ENCODE peak calls at places on chromosomes 5 and 9, in ten cellular contexts. W, U, T, H, O, R, L, Z, C and E are unnamed samples.

GRCh38 chr9:10045598-10045997 is 567.2 kb downstream of the PTPRD start:
- DNase-seq in W (peak; percentile 6), U (peak; percentile 24), T (peak; percentile 3), H (no peak), O (peak; percentile 36), R (peak; percentile 47), L (no peak), Z (no peak), C (no peak), E (peak; percentile 57)

GRCh38 chr5:137672001-137672400 is 63.9 kb downstream of the KLHL3 start:
- DNase-seq in W (no peak), U (no peak), T (no peak), H (no peak), O (no peak), R (no peak), L (no peak), Z (no peak), C (no peak), E (no peak)

GRCh38 chr9:137607141-137607857 is 1.8 kb downstream of the ARRDC1 start:
- DNase-seq in W (no peak), U (peak; percentile 33), T (no peak), H (no peak), O (peak; percentile 73), R (peak; percentile 36), L (peak; percentile 78), Z (no peak), C (no peak), E (peak; percentile 29)

GRCh38 chr9:128503870-128504269 is 649 bp upstream of the GLE1 start:
- DNase-seq in W (no peak), U (no peak), T (peak; percentile 4), H (no peak), O (peak; percentile 56), R (peak; percentile 2), L (no peak), Z (no peak), C (peak; percentile 48), E (peak; percentile 42)

GRCh38 chr5:126394211-126394828 is 28.9 kb upstream of the GRAMD2B start:
- DNase-seq in W (no peak), U (no peak), T (no peak), H (no peak), O (no peak), R (no peak), L (no peak), Z (no peak), C (no peak), E (no peak)

GRCh38 chr5:99386406-99387075 is 457.7 kb upstream of the CHD1 start:
- DNase-seq in W (no peak), U (no peak), T (no peak), H (no peak), O (no peak), R (no peak), L (no peak), Z (no peak), C (no peak), E (no peak)

GRCh38 chr5:41869150-41869738 is 981 bp downstream of the OXCT1 start:
- DNase-seq in W (no peak), U (peak; percentile 7), T (peak; percentile 35), H (no peak), O (peak; percentile 68), R (no peak), L (peak; percentile 81), Z (peak; percentile 55), C (peak; percentile 24), E (peak; percentile 55)

GRCh38 chr5:32638309-32638708 is 53.0 kb downstream of the SUB1 start:
- DNase-seq in W (no peak), U (no peak), T (no peak), H (no peak), O (no peak), R (no peak), L (no peak), Z (no peak), C (no peak), E (no peak)

GRCh38 chr5:137778772-137779564 is 24.8 kb upstream of the HNRNPA0 start:
- DNase-seq in W (peak; percentile 49), U (peak; percentile 39), T (peak; percentile 7), H (peak; percentile 44), O (peak; percentile 58), R (peak; percentile 48), L (no peak), Z (no peak), C (no peak), E (peak; percentile 77)

GRCh38 chr5:149151717-149152116 is 10.4 kb downstream of the ABLIM3 start:
- DNase-seq in W (no peak), U (peak; percentile 42), T (no peak), H (no peak), O (peak; percentile 40), R (peak; percentile 57), L (no peak), Z (no peak), C (no peak), E (no peak)

GRCh38 chr5:142385194-142385593 is 60.4 kb upstream of the SPRY4 start:
- DNase-seq in W (no peak), U (peak; percentile 87), T (peak; percentile 79), H (no peak), O (peak; percentile 90), R (peak; percentile 75), L (no peak), Z (no peak), C (no peak), E (peak; percentile 47)

GRCh38 chr5:172490739-172491461 is 36.6 kb upstream of the SH3PXD2B start:
- DNase-seq in W (no peak), U (no peak), T (no peak), H (no peak), O (no peak), R (no peak), L (no peak), Z (no peak), C (no peak), E (no peak)

GRCh38 chr5:127053049-127053448 is 20.3 kb downstream of the C5orf63 start:
- DNase-seq in W (no peak), U (no peak), T (no peak), H (no peak), O (no peak), R (no peak), L (no peak), Z (no peak), C (no peak), E (no peak)

GRCh38 chr9:35574578-35575104 is 30.4 kb upstream of the TESK1 start:
- DNase-seq in W (no peak), U (no peak), T (no peak), H (no peak), O (no peak), R (no peak), L (no peak), Z (no peak), C (no peak), E (no peak)

GRCh38 chr5:5795074-5795779 is 372.8 kb downstream of the ICE1 start:
- DNase-seq in W (no peak), U (no peak), T (no peak), H (no peak), O (no peak), R (no peak), L (no peak), Z (no peak), C (no peak), E (no peak)

GRCh38 chr9:134722120-134722701 is 80.6 kb downstream of the COL5A1 start:
- DNase-seq in W (no peak), U (no peak), T (no peak), H (no peak), O (no peak), R (no peak), L (no peak), Z (no peak), C (no peak), E (peak; percentile 36)

GRCh38 chr5:59139695-59140094 is 556.8 kb downstream of the RAB3C start:
- DNase-seq in W (no peak), U (no peak), T (no peak), H (no peak), O (no peak), R (no peak), L (no peak), Z (no peak), C (no peak), E (no peak)
- H3K4me1 ChIP-seq in W (no peaks in the 10 kb centered on the region), U (peaks cover 2% of the 10 kb centered on the region), T (no peaks in the 10 kb centered on the region), H (no peaks in the 10 kb centered on the region), O (no peaks in the 10 kb centered on the region), R (no peaks in the 10 kb centered on the region), L (peaks cover 5% of the 10 kb centered on the region), Z (no peaks in the 10 kb centered on the region), C (no peaks in the 10 kb centered on the region), E (no peaks in the 10 kb centered on the region)

GRCh38 chr5:10133830-10134229 is 115.9 kb downstream of the ATPSCKMT start:
- DNase-seq in W (no peak), U (peak; percentile 16), T (no peak), H (no peak), O (peak; percentile 47), R (peak; percentile 24), L (no peak), Z (no peak), C (no peak), E (peak; percentile 26)
- H3K9ac ChIP-seq in W (no peak overlapping the region), U (no peak overlapping the region), T (no peak overlapping the region), H (no peak overlapping the region), O (no peak overlapping the region), R (no peak overlapping the region), L (no peak overlapping the region), Z (no peak overlapping the region), C (no peak overlapping the region), E (no peak overlapping the region)

GRCh38 chr5:131482556-131483088 is 152.4 kb downstream of the RAPGEF6 start:
- DNase-seq in W (no peak), U (no peak), T (no peak), H (no peak), O (no peak), R (no peak), L (no peak), Z (no peak), C (no peak), E (no peak)

DNA sequence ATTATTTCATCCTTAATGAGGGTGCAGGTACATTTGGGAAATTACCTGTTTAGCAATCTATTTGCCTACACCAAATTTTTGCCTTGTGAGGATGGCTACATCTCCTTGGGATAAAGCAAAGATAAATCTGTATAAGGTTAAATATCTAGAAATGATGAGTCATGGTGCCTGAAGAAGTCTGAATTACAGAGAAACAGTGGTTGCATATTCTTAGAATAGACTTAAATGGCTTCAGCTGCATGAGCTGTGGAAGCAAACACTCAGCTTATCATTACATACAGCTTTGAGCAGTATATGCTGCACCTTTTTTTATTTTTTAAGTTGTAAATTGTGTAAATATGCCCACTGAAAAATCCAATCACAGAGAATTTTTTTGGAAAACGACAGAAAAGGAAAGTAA is 153.5 kb downstream of the RAPGEF6 start:
- DNase-seq in W (no peak), U (peak; percentile 50), T (no peak), H (no peak), O (peak; percentile 17), R (no peak), L (no peak), Z (no peak), C (no peak), E (peak; percentile 47)
- H3K36me3 ChIP-seq in W (peaks cover 52% of the 10 kb centered on the region), U (no peaks in the 10 kb centered on the region), T (no peaks in the 10 kb centered on the region), H (no peaks in the 10 kb centered on the region), O (peaks cover 7% of the 10 kb centered on the region), R (peaks cover 13% of the 10 kb centered on the region), L (no peaks in the 10 kb centered on the region), Z (peaks cover 23% of the 10 kb centered on the region), C (no peaks in the 10 kb centered on the region), E (peaks cover 19% of the 10 kb centered on the region)

DNA sequence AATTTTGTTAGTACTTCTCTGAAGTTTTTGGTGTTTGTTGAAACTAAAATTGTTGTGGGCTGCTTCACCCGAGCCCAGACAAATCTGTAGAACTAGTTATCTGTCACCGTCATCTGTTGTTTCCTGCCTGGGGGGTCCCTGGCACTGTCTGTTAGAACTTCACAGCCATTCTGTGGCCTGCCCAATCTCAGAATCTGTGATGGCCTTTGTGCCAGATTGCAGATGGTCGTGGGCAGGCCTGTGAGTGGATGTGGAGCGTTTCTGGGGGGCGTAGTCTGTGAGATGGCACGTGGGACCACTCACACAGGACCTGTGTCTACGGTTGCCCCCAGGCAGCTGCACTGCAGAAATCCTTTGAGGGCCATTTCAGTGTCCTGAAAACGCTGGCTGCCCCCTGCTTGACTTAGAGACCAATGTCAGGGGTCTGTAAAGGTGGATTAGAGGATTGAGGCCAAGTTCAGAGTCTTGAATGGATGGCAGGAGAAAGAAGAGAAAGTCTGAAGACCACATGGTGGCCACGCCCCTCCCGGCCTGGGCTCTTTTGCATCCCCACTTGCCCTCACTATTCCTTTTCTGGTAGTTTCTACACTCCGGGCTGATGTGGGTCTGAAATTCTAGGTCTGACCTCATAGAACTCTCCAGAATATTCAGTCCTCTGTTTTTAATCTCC is 38.3 kb downstream of the TRIO start:
- DNase-seq in W (no peak), U (no peak), T (no peak), H (no peak), O (no peak), R (no peak), L (no peak), Z (no peak), C (no peak), E (no peak)
- H3K4me1 ChIP-seq in W (peaks cover 20% of the 10 kb centered on the region), U (peaks cover 58% of the 10 kb centered on the region), T (peaks cover 90% of the 10 kb centered on the region), H (peaks cover 58% of the 10 kb centered on the region), O (peaks cover 96% of the 10 kb centered on the region), R (peaks cover 41% of the 10 kb centered on the region), L (peaks cover 30% of the 10 kb centered on the region), Z (no peaks in the 10 kb centered on the region), C (no peaks in the 10 kb centered on the region), E (peaks cover 74% of the 10 kb centered on the region)